ENCODE peak calls at places on chromosomes 7 and 10, in four cellular contexts. One of them, this sample, is unnamed.

GRCh38 chr10:7610017-7610416 is 56.7 kb downstream of the ITIH5 start:
- DNase-seq in GM12878: no peak
- DNase-seq in K562: no peak
- DNase-seq in HepG2: no peak
- DNase-seq in this sample: no peak

GRCh38 chr7:24668922-24669635 is 88.2 kb downstream of the GSDME start:
- DNase-seq in GM12878: no peak
- DNase-seq in K562: peak
- DNase-seq in HepG2: no peak
- DNase-seq in this sample: no peak

GRCh38 chr7:88638583-88638982 is 120.9 kb upstream of the ZNF804B start:
- DNase-seq in GM12878: no peak
- DNase-seq in K562: no peak
- DNase-seq in HepG2: no peak
- DNase-seq in this sample: no peak

GRCh38 chr10:88987243-88987726 is 3.3 kb upstream of the FAS start:
- DNase-seq in GM12878: no peak
- DNase-seq in K562: no peak
- DNase-seq in HepG2: no peak
- DNase-seq in this sample: no peak

GRCh38 chr10:126058507-126058906 is 162.1 kb downstream of the FANK1 start:
- DNase-seq in GM12878: no peak
- DNase-seq in K562: no peak
- DNase-seq in HepG2: no peak
- DNase-seq in this sample: no peak

GRCh38 chr7:43462836-43463235 is 120.1 kb upstream of the STK17A start:
- DNase-seq in GM12878: no peak
- DNase-seq in K562: no peak
- DNase-seq in HepG2: no peak
- DNase-seq in this sample: no peak

GRCh38 chr7:78296689-78297371 is 498.3 kb downstream of the PHTF2 start:
- DNase-seq in GM12878: no peak
- DNase-seq in K562: no peak
- DNase-seq in HepG2: no peak
- DNase-seq in this sample: no peak

GRCh38 chr10:14334771-14335170 is 4.0 kb upstream of the FRMD4A start:
- DNase-seq in GM12878: no peak
- DNase-seq in K562: no peak
- DNase-seq in HepG2: no peak
- DNase-seq in this sample: no peak

GRCh38 chr10:13347235-13348156 is 597 bp downstream of the SEPHS1 start:
- DNase-seq in GM12878: no peak
- DNase-seq in K562: peak
- DNase-seq in HepG2: peak
- DNase-seq in this sample: peak

GRCh38 chr10:130300608-130301025 is 164.4 kb downstream of the GLRX3 start:
- DNase-seq in GM12878: no peak
- DNase-seq in K562: no peak
- DNase-seq in HepG2: no peak
- DNase-seq in this sample: no peak

GRCh38 chr10:114767101-114767588 is 54.4 kb upstream of the FHIP2A start:
- DNase-seq in GM12878: no peak
- DNase-seq in K562: no peak
- DNase-seq in HepG2: no peak
- DNase-seq in this sample: no peak

GRCh38 chr10:126417220-126417825 is 29.0 kb upstream of the ADAM12 start:
- DNase-seq in GM12878: no peak
- DNase-seq in K562: no peak
- DNase-seq in HepG2: peak
- DNase-seq in this sample: no peak

GRCh38 chr7:11707606-11708193 is 124.3 kb downstream of the THSD7A start:
- DNase-seq in GM12878: no peak
- DNase-seq in K562: no peak
- DNase-seq in HepG2: no peak
- DNase-seq in this sample: no peak

GRCh38 chr10:33803248-33803647 is 468.8 kb upstream of the NRP1 start:
- DNase-seq in GM12878: no peak
- DNase-seq in K562: no peak
- DNase-seq in HepG2: peak
- DNase-seq in this sample: peak

GRCh38 chr10:28457110-28457509 is 75.8 kb upstream of the WAC start:
- DNase-seq in GM12878: no peak
- DNase-seq in K562: no peak
- DNase-seq in HepG2: no peak
- DNase-seq in this sample: no peak

GRCh38 chr7:113804475-113805130 is 114.2 kb downstream of the PPP1R3A start:
- DNase-seq in GM12878: no peak
- DNase-seq in K562: no peak
- DNase-seq in HepG2: no peak
- DNase-seq in this sample: no peak

GRCh38 chr10:13920465-13920864 is 333.7 kb downstream of the PRPF18 start:
- DNase-seq in GM12878: no peak
- DNase-seq in K562: no peak
- DNase-seq in HepG2: no peak
- DNase-seq in this sample: no peak

GRCh38 chr10:3432089-3432488 is 259.5 kb upstream of the PITRM1 start:
- DNase-seq in GM12878: no peak
- DNase-seq in K562: no peak
- DNase-seq in HepG2: no peak
- DNase-seq in this sample: no peak

DNA sequence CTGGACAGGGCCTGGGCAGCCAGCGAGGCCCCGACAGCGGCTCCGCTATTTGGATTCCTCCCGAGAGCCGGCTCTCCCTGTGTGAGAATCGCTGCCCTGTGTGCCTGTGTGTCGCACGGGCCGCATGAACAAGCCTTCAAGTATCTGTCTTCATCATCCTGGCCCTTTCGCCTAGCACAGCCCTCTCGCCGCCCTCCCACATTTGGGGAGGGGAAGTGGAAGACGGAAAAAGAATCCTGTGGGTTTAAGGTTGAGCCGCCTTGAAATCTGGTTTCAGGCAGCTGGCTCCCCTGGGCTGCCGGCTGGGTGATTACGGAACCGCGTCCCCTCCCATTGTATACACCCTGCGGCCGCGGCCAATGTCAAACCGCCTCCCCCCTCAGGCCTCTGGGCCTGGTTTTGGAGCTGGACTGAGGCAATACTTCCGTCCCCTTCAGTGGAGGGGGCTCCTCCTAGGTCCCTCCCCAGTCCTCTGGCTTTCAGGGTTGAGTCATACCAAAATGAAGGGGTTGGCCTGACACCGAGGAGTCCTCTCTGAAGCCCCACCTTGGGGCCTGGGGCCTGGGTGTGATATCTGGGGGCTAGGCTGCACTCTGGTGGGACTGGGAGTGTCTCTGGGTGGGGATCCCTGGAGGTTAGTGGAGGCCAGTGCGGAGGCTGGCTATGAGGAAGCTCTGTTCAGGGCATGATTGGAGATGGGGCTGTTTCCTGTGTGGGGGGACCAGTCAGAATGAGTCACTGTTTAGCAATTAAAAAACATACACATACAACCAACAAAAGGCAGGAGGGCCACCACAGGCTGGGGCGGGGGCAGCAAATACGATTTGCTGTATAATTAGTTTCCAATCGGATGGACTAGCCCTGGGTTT is 1.7 kb downstream of the TRIM8 start:
- DNase-seq in GM12878: peak
- DNase-seq in K562: peak
- DNase-seq in HepG2: peak
- DNase-seq in this sample: peak
- TF ChIP-seq REST in GM12878: no peak
- TF ChIP-seq REST in K562: no peak
- TF ChIP-seq REST in HepG2: no peak
- TF ChIP-seq REST in this sample: no peak

GRCh38 chr7:151459726-151460473 is 20.0 kb upstream of the CRYGN start:
- DNase-seq in GM12878: no peak
- DNase-seq in K562: no peak
- DNase-seq in HepG2: peak
- DNase-seq in this sample: peak
- TF ChIP-seq POLR2A in GM12878: no peak
- TF ChIP-seq POLR2A in K562: no peak
- TF ChIP-seq POLR2A in HepG2: no peak
- TF ChIP-seq POLR2A in this sample: no peak

DNA sequence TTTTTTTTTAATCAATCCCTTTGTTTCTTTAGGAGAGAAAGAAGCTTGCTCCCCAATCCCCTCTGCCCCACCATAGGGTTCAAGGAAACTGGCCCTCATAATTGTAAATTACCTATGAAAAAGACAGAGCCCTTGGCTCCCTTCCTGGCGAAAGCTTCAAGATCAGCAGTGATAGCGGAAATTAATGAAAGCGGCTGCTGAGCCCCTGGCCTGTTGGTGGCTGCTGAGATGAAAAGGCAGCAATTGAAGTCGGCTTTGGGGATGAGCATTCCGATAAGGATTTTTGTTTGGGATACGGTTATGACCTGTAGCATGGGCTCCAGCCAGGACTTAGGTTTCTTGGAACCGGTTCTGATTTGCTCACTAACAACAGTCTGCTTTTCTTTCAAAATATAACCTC is 94.4 kb downstream of the SORCS3 start:
- DNase-seq in GM12878: no peak
- DNase-seq in K562: no peak
- DNase-seq in HepG2: no peak
- DNase-seq in this sample: no peak
- TF ChIP-seq YY1 in GM12878: no peak
- TF ChIP-seq YY1 in K562: no peak
- TF ChIP-seq YY1 in HepG2: no peak
- TF ChIP-seq YY1 in this sample: no peak

DNA sequence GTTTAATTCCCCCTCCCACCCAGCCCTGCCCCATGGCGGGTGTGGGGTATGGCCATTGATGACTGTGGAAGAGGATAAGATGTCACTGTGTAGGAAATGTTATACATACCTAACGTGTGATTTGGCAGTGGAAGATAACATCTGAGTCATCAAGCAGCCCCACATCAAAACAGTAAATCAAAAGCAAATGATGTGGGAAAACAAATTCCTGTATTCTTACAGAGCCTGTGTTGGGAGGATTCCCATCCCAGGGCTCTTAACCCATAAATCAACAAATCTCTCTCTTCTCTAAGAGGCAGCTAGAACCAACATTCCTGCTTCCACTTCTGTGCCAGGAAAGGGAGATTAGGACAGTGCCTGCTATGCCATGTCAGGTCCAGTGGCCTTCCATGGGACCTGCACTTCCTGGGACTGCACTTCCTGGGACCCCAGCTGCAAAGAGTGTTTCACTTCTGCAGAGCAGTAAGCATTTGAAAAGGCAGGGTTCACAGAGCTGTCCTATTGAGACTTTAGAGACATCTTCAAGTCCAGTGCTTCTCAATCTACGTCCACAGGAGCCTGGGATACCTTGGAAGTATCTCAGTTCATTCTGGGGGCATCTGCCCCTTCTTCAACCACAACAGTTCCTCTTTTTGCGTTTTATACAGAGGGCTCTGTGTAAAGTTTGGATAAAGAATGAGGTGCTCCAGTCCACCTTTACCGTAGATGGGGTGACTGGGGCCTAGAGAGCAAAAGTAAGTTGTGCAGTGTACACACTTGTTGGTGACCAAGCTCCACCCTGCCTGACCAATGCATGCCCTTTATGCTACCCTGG is 45.8 kb downstream of the ATXN7L1 start:
- DNase-seq in GM12878: no peak
- DNase-seq in K562: no peak
- DNase-seq in HepG2: peak
- DNase-seq in this sample: peak
- TF ChIP-seq REST in GM12878: no peak
- TF ChIP-seq REST in K562: no peak
- TF ChIP-seq REST in HepG2: no peak
- TF ChIP-seq REST in this sample: no peak

This sample was measured in HCT116.